ENCODE peak calls at places on chromosomes 4 and X, in four cellular contexts. One of them, this sample, is unnamed.

GRCh38 chr4:1113311-1114009 is at the start of gene RNF212:
- DNase-seq in breast epithelium: no peak
- DNase-seq in hepatocyte: peak; percentile 66
- DNase-seq in kidney epithelial cell: no peak
- DNase-seq in this sample: peak; percentile 5

GRCh38 chr4:100738388-100739165 is 220.8 kb upstream of the EMCN start:
- DNase-seq in breast epithelium: no peak
- DNase-seq in hepatocyte: peak; percentile 78
- DNase-seq in kidney epithelial cell: peak; percentile 69
- DNase-seq in this sample: peak; percentile 49

GRCh38 chr4:113827285-113827684 is 65.7 kb upstream of the CAMK2D start:
- DNase-seq in breast epithelium: no peak
- DNase-seq in kidney epithelial cell: no peak
- DNase-seq in hepatocyte: no peak
- DNase-seq in this sample: no peak

GRCh38 chrX:40513012-40513411 is 67.8 kb upstream of the ATP6AP2 start:
- DNase-seq in breast epithelium: no peak
- DNase-seq in hepatocyte: no peak
- DNase-seq in kidney epithelial cell: no peak
- DNase-seq in this sample: no peak

GRCh38 chr4:7110546-7110945 is 42.7 kb upstream of the GRPEL1 start:
- DNase-seq in breast epithelium: no peak
- DNase-seq in kidney epithelial cell: no peak
- DNase-seq in hepatocyte: no peak
- DNase-seq in this sample: no peak

GRCh38 chrX:95427389-95427788 is 1257.3 kb upstream of the DIAPH2 start:
- DNase-seq in kidney epithelial cell: no peak
- DNase-seq in breast epithelium: no peak
- DNase-seq in hepatocyte: no peak
- DNase-seq in this sample: no peak

GRCh38 chr4:98643760-98644159 is 14.7 kb downstream of the TSPAN5 start:
- DNase-seq in hepatocyte: no peak
- DNase-seq in breast epithelium: no peak
- DNase-seq in kidney epithelial cell: no peak
- DNase-seq in this sample: no peak

GRCh38 chr4:11900277-11900676 is 471.6 kb upstream of the HS3ST1 start:
- DNase-seq in breast epithelium: no peak
- DNase-seq in hepatocyte: no peak
- DNase-seq in kidney epithelial cell: no peak
- DNase-seq in this sample: no peak

GRCh38 chr4:183254162-183254561 is 65.9 kb downstream of the CLDN22 start:
- DNase-seq in breast epithelium: no peak
- DNase-seq in hepatocyte: no peak
- DNase-seq in kidney epithelial cell: no peak
- DNase-seq in this sample: peak; percentile 54

GRCh38 chr4:107800686-107801085 is 24.0 kb upstream of the SGMS2 start:
- DNase-seq in kidney epithelial cell: no peak
- DNase-seq in hepatocyte: no peak
- DNase-seq in breast epithelium: no peak
- DNase-seq in this sample: no peak

GRCh38 chrX:134484039-134484438 is 24.1 kb downstream of the HPRT1 start:
- DNase-seq in kidney epithelial cell: no peak
- DNase-seq in breast epithelium: no peak
- DNase-seq in hepatocyte: peak; percentile 50
- DNase-seq in this sample: peak; percentile 74

GRCh38 chr4:78612398-78613005 is 60.9 kb downstream of the ANXA3 start:
- DNase-seq in kidney epithelial cell: no peak
- DNase-seq in breast epithelium: no peak
- DNase-seq in hepatocyte: peak; percentile 49
- DNase-seq in this sample: peak; percentile 60

GRCh38 chr4:57424231-57424897 is 314.2 kb upstream of the IGFBP7 start:
- DNase-seq in breast epithelium: no peak
- DNase-seq in hepatocyte: peak; percentile 28
- DNase-seq in kidney epithelial cell: peak; percentile 26
- DNase-seq in this sample: no peak

GRCh38 chr4:10635096-10635495 is 49.5 kb downstream of the CLNK start:
- DNase-seq in hepatocyte: no peak
- DNase-seq in kidney epithelial cell: no peak
- DNase-seq in breast epithelium: no peak
- DNase-seq in this sample: no peak

GRCh38 chr4:84456157-84456556 is 42.9 kb downstream of the NKX6-1 start:
- DNase-seq in breast epithelium: no peak
- DNase-seq in kidney epithelial cell: no peak
- DNase-seq in hepatocyte: no peak
- DNase-seq in this sample: no peak
- H3K4me3 ChIP-seq in breast epithelium: no peak overlapping the region
- H3K4me3 ChIP-seq in kidney epithelial cell: no peak overlapping the region
- H3K4me3 ChIP-seq in hepatocyte: no peak overlapping the region
- H3K4me3 ChIP-seq in this sample: no peak overlapping the region

GRCh38 chrX:66163849-66164401 is at the start of gene HEPH:
- DNase-seq in kidney epithelial cell: no peak
- DNase-seq in hepatocyte: peak; percentile 36
- DNase-seq in breast epithelium: no peak
- DNase-seq in this sample: no peak
- H3K4me3 ChIP-seq in kidney epithelial cell: no peak within 1 kb of the TSS
- H3K4me3 ChIP-seq in hepatocyte: peak within 1 kb of the TSS; percentile 37
- H3K4me3 ChIP-seq in breast epithelium: peak within 1 kb of the TSS; percentile 56
- H3K4me3 ChIP-seq in this sample: no peak within 1 kb of the TSS

GRCh38 chr4:61246003-61246402 is 45.9 kb downstream of the ADGRL3 start:
- DNase-seq in kidney epithelial cell: no peak
- DNase-seq in hepatocyte: no peak
- DNase-seq in breast epithelium: no peak
- DNase-seq in this sample: no peak
- H3K4me3 ChIP-seq in kidney epithelial cell: no peak overlapping the region
- H3K4me3 ChIP-seq in hepatocyte: no peak overlapping the region
- H3K4me3 ChIP-seq in breast epithelium: no peak overlapping the region
- H3K4me3 ChIP-seq in this sample: no peak overlapping the region

GRCh38 chr4:84501721-84502267 is 2.7 kb upstream of the NKX6-1 start:
- DNase-seq in breast epithelium: no peak
- DNase-seq in kidney epithelial cell: no peak
- DNase-seq in hepatocyte: no peak
- DNase-seq in this sample: no peak
- H3K4me3 ChIP-seq in breast epithelium: no peak overlapping the region
- H3K4me3 ChIP-seq in kidney epithelial cell: no peak overlapping the region
- H3K4me3 ChIP-seq in hepatocyte: no peak overlapping the region
- H3K4me3 ChIP-seq in this sample: no peak overlapping the region

GRCh38 chr4:41176357-41176756 is 38.0 kb downstream of the APBB2 start:
- DNase-seq in hepatocyte: no peak
- DNase-seq in breast epithelium: no peak
- DNase-seq in kidney epithelial cell: no peak
- DNase-seq in this sample: peak; percentile 76

GRCh38 chr4:41174444-41174843 is 39.9 kb downstream of the APBB2 start:
- DNase-seq in hepatocyte: no peak
- DNase-seq in breast epithelium: no peak
- DNase-seq in kidney epithelial cell: no peak
- DNase-seq in this sample: peak; percentile 49

GRCh38 chr4:41179086-41179374 is 35.3 kb downstream of the APBB2 start:
- DNase-seq in hepatocyte: no peak
- DNase-seq in kidney epithelial cell: no peak
- DNase-seq in breast epithelium: no peak
- DNase-seq in this sample: no peak

GRCh38 chr4:41178372-41179085 is 35.8 kb downstream of the APBB2 start:
- DNase-seq in kidney epithelial cell: no peak
- DNase-seq in breast epithelium: no peak
- DNase-seq in hepatocyte: no peak
- DNase-seq in this sample: peak; percentile 65

DNA sequence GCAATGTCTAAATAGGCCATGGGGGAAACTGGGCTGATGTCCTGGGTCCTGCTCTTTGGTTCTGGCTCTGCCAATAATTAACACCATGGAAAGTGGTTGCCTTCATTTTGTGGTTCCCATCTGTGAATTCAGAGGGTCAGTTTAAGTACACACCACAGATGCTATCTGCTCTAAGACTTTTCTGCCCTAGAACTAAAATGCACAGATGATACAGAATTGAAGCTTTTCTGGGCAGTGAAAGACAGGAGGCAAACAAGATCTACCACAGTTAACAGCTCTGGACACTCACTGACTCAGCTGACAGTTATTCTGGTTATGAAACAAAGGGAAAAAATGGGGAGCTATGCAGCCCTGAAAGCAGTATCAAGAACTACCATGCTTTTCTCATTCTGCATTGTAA is 37.3 kb downstream of the APBB2 start:
- DNase-seq in kidney epithelial cell: no peak
- DNase-seq in hepatocyte: peak; percentile 45
- DNase-seq in breast epithelium: no peak
- DNase-seq in this sample: peak; percentile 75
- H3K4me3 ChIP-seq in kidney epithelial cell: no peak overlapping the region
- H3K4me3 ChIP-seq in hepatocyte: no peak overlapping the region
- H3K4me3 ChIP-seq in breast epithelium: no peak overlapping the region
- H3K4me3 ChIP-seq in this sample: no peak overlapping the region

GRCh38 chr4:168633071-168633470 is 136.2 kb downstream of the PALLD start:
- DNase-seq in kidney epithelial cell: no peak
- DNase-seq in breast epithelium: no peak
- DNase-seq in hepatocyte: no peak
- DNase-seq in this sample: peak; percentile 49

GRCh38 chr4:168632246-168632832 is 135.5 kb downstream of the PALLD start:
- DNase-seq in breast epithelium: no peak
- DNase-seq in kidney epithelial cell: no peak
- DNase-seq in hepatocyte: no peak
- DNase-seq in this sample: no peak

GRCh38 chr4:168636040-168636439 is 139.2 kb downstream of the PALLD start:
- DNase-seq in hepatocyte: no peak
- DNase-seq in kidney epithelial cell: no peak
- DNase-seq in breast epithelium: no peak
- DNase-seq in this sample: no peak

GRCh38 chr4:168633474-168633873 is 136.6 kb downstream of the PALLD start:
- DNase-seq in kidney epithelial cell: no peak
- DNase-seq in hepatocyte: no peak
- DNase-seq in breast epithelium: no peak
- DNase-seq in this sample: no peak

DNA sequence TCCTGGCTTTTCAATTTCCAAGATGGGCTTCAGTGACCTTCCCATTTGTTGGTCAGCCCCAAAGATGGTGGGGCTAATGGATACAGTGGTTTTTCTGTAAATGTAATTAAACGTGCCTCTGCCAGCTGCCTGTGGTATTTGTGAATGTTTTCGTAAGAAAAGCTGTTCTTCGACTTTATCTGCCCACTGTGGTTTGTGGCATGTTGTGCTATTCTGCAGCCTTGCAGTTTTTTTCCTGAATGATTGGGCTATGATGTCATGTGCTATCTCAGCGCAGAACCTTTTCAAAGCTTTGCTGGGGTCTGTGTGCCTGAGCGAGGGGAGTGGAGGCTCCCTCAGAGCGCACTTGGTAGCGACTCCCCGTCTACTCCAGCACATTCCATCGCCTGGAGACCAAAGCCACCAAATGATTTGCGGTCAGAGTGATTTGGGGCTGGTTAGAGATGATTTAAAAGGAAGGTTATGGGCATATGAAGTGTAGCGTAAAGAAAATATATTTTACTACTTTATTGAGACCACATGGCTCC is 137.5 kb downstream of the PALLD start:
- DNase-seq in kidney epithelial cell: peak; percentile 98
- DNase-seq in breast epithelium: peak; percentile 35
- DNase-seq in hepatocyte: peak; percentile 72
- DNase-seq in this sample: peak; percentile 99
- H3K4me3 ChIP-seq in kidney epithelial cell: no peak overlapping the region
- H3K4me3 ChIP-seq in breast epithelium: peak overlapping the region; percentile 25
- H3K4me3 ChIP-seq in hepatocyte: peak overlapping the region; percentile 73
- H3K4me3 ChIP-seq in this sample: peak overlapping the region; percentile 13

DNA sequence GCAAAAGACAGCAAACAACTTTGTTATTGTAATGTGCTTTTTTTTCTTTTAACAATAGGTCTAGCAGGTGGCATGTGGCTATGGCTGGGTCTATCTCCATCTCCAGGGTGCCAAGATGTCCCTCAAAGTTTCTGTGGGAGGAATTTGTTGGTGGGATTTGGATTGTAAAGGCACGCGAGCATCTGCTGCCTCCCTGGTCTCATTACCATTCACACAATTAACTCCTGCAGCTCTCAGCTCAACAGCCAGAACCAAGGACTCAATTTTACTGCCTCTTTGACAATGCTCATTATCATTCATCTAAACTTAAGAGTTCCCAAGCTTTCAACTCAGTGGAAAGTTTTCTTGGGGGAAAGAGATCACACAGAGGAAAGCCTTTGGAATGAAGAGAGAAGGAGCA is 10.9 kb upstream of the PCDH18 start:
- DNase-seq in breast epithelium: no peak
- DNase-seq in kidney epithelial cell: no peak
- DNase-seq in hepatocyte: no peak
- DNase-seq in this sample: no peak
- H3K4me3 ChIP-seq in breast epithelium: peak overlapping the region; percentile 25
- H3K4me3 ChIP-seq in kidney epithelial cell: no peak overlapping the region
- H3K4me3 ChIP-seq in hepatocyte: no peak overlapping the region
- H3K4me3 ChIP-seq in this sample: no peak overlapping the region

DNA sequence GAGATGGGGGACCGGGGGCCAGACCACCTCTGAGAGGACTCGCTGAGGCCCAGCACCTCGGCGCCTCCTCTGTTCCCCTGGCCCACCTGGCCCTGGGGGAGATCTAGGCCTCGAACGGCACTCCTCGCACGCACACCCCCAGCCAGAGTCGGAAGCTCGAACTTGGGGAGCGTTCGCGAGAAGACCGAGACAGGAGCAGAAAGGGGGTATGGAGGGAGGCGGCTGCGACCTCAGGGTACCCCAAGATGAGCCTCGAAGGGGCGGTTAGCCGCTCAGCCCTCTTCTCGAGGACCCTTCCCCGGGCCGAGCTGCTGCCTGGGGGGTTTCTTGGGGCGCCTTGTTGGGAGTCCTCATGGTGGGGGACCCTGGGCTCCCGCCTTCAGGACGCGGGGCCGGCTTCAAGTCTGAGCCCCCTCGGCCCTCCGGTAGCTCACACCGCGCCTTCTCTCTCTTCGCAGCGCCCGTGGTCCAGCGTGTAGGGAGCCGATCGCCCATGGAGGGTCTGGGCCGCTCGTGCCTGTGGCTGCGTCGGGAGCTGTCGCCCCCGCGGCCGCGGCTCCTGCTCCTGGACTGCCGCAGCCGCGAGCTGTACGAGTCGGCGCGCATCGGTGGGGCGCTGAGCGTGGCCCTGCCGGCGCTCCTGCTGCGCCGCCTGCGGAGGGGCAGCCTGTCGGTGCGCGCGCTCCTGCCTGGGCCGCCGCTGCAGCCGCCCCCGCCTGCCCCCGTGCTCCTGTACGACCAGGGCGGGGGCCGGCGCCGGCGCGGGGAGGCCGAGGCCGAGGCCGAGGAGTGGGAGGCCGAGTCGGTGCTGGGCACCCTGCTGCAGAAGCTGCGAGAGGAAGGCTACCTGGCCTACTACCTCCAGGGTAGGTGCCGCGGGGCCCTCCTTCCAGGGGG is 706 bp downstream of the DUSP9 start:
- DNase-seq in hepatocyte: no peak
- DNase-seq in breast epithelium: no peak
- DNase-seq in kidney epithelial cell: no peak
- DNase-seq in this sample: no peak
- H3K4me3 ChIP-seq in hepatocyte: no peak overlapping the region
- H3K4me3 ChIP-seq in breast epithelium: peak overlapping the region; percentile 58
- H3K4me3 ChIP-seq in kidney epithelial cell: no peak overlapping the region
- H3K4me3 ChIP-seq in this sample: no peak overlapping the region